ENCODE peak calls at places on chromosome 5, in eight cellular contexts. One of them, this sample, is unnamed.

GRCh38 chr5:137344723-137345322 is 154.3 kb downstream of the SPOCK1 start:
- DNase-seq in CD4-positive, alpha-beta T cell: no peak
- DNase-seq in ovary: no peak
- DNase-seq in right atrium auricular region: peak; percentile 62
- DNase-seq in foreskin keratinocyte: no peak
- DNase-seq in upper lobe of right lung: no peak
- DNase-seq in CD8-positive, alpha-beta T cell: no peak
- DNase-seq in HL-60: peak; percentile 1
- DNase-seq in this sample: peak; percentile 29

GRCh38 chr5:128519830-128520229 is 18.2 kb downstream of the FBN2 start:
- DNase-seq in upper lobe of right lung: no peak
- DNase-seq in right atrium auricular region: no peak
- DNase-seq in CD4-positive, alpha-beta T cell: no peak
- DNase-seq in ovary: no peak
- DNase-seq in HL-60: no peak
- DNase-seq in CD8-positive, alpha-beta T cell: no peak
- DNase-seq in foreskin keratinocyte: no peak
- DNase-seq in this sample: no peak

GRCh38 chr5:147245381-147246055 is 10.7 kb downstream of the STK32A start:
- DNase-seq in CD4-positive, alpha-beta T cell: no peak
- DNase-seq in upper lobe of right lung: no peak
- DNase-seq in CD8-positive, alpha-beta T cell: no peak
- DNase-seq in HL-60: no peak
- DNase-seq in foreskin keratinocyte: no peak
- DNase-seq in ovary: no peak
- DNase-seq in right atrium auricular region: no peak
- DNase-seq in this sample: no peak

GRCh38 chr5:4584982-4585381 is 555.1 kb upstream of the ADAMTS16 start:
- DNase-seq in CD4-positive, alpha-beta T cell: no peak
- DNase-seq in upper lobe of right lung: no peak
- DNase-seq in ovary: no peak
- DNase-seq in HL-60: no peak
- DNase-seq in CD8-positive, alpha-beta T cell: no peak
- DNase-seq in foreskin keratinocyte: peak; percentile 80
- DNase-seq in right atrium auricular region: no peak
- DNase-seq in this sample: peak; percentile 45

GRCh38 chr5:109563692-109564091 is 126.0 kb upstream of the MAN2A1 start:
- DNase-seq in HL-60: peak; percentile 1
- DNase-seq in foreskin keratinocyte: no peak
- DNase-seq in ovary: no peak
- DNase-seq in CD4-positive, alpha-beta T cell: no peak
- DNase-seq in CD8-positive, alpha-beta T cell: no peak
- DNase-seq in upper lobe of right lung: no peak
- DNase-seq in right atrium auricular region: no peak
- DNase-seq in this sample: no peak

GRCh38 chr5:32357678-32358077 is 44.9 kb upstream of the MTMR12 start:
- DNase-seq in CD8-positive, alpha-beta T cell: no peak
- DNase-seq in right atrium auricular region: no peak
- DNase-seq in HL-60: no peak
- DNase-seq in ovary: no peak
- DNase-seq in CD4-positive, alpha-beta T cell: no peak
- DNase-seq in foreskin keratinocyte: no peak
- DNase-seq in upper lobe of right lung: no peak
- DNase-seq in this sample: no peak

GRCh38 chr5:101045689-101046088 is 142.6 kb upstream of the ST8SIA4 start:
- DNase-seq in right atrium auricular region: no peak
- DNase-seq in CD8-positive, alpha-beta T cell: no peak
- DNase-seq in ovary: no peak
- DNase-seq in HL-60: no peak
- DNase-seq in foreskin keratinocyte: no peak
- DNase-seq in upper lobe of right lung: no peak
- DNase-seq in CD4-positive, alpha-beta T cell: no peak
- DNase-seq in this sample: no peak

GRCh38 chr5:123722451-123722850 is 210.5 kb downstream of the CSNK1G3 start:
- DNase-seq in CD4-positive, alpha-beta T cell: no peak
- DNase-seq in right atrium auricular region: no peak
- DNase-seq in ovary: no peak
- DNase-seq in HL-60: no peak
- DNase-seq in upper lobe of right lung: no peak
- DNase-seq in foreskin keratinocyte: no peak
- DNase-seq in CD8-positive, alpha-beta T cell: no peak
- DNase-seq in this sample: no peak

GRCh38 chr5:40882291-40882690 is 27.0 kb upstream of the C7 start:
- DNase-seq in HL-60: no peak
- DNase-seq in ovary: no peak
- DNase-seq in foreskin keratinocyte: no peak
- DNase-seq in CD8-positive, alpha-beta T cell: no peak
- DNase-seq in right atrium auricular region: no peak
- DNase-seq in CD4-positive, alpha-beta T cell: no peak
- DNase-seq in upper lobe of right lung: no peak
- DNase-seq in this sample: no peak

GRCh38 chr5:163408311-163408923 is 29.0 kb upstream of the CCNG1 start:
- DNase-seq in foreskin keratinocyte: peak; percentile 16
- DNase-seq in ovary: peak; percentile 71
- DNase-seq in CD4-positive, alpha-beta T cell: peak; percentile 48
- DNase-seq in CD8-positive, alpha-beta T cell: peak; percentile 40
- DNase-seq in right atrium auricular region: peak; percentile 63
- DNase-seq in HL-60: peak; percentile 53
- DNase-seq in upper lobe of right lung: no peak
- DNase-seq in this sample: peak; percentile 80

DNA sequence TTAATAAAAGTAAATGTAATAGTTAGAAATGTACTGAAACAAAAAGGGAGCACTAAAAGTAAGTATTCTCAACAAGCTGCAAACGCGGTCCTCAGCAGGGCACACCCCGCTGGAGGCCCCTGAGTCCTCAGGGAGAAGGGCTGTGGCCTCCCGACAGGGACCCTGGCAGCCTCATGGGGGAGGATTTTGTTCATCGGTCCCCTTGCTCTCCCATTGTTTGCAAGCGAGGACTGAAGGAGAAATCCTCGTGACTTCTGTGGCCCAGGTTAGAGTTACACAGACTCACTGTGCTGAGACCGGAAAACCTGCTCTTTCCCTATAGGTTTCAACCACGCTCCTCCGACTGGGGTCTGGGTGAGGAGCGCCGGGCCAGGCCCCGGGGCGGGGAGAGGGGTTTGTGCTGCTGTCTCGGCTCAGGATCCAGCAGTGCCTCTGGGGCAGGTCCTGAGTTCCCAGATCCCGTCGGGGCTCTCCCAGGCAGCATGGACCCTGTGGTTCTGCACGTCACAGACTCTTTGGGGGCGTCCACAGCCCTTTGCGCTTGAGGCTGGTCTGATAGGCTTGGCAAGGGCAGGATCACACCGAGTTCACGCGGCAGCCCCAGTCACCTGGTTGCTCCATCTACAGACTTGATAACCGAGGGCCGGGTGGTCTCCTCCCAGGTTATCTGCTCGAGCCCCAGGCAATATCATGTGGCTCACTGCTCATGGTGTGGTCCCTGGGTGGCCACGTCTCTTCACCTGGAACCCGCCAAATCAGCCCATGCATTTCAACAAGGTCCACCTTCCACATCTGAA is 38.8 kb downstream of the MRPL36 start:
- DNase-seq in upper lobe of right lung: no peak
- DNase-seq in CD4-positive, alpha-beta T cell: no peak
- DNase-seq in HL-60: no peak
- DNase-seq in foreskin keratinocyte: no peak
- DNase-seq in right atrium auricular region: no peak
- DNase-seq in CD8-positive, alpha-beta T cell: no peak
- DNase-seq in ovary: peak; percentile 6
- DNase-seq in this sample: no peak
- TF ChIP-seq CTCF in upper lobe of right lung: no peak
- TF ChIP-seq CTCF in CD4-positive, alpha-beta T cell: no peak
- TF ChIP-seq CTCF in HL-60: no peak
- TF ChIP-seq CTCF in foreskin keratinocyte: no peak
- TF ChIP-seq CTCF in right atrium auricular region: no peak
- TF ChIP-seq CTCF in CD8-positive, alpha-beta T cell: no peak
- TF ChIP-seq CTCF in ovary: no peak
- TF ChIP-seq CTCF in this sample: no peak

GRCh38 chr5:139711067-139711851 is 63.1 kb downstream of the CXXC5 start:
- DNase-seq in CD8-positive, alpha-beta T cell: peak; percentile 32
- DNase-seq in HL-60: no peak
- DNase-seq in CD4-positive, alpha-beta T cell: peak; percentile 43
- DNase-seq in foreskin keratinocyte: no peak
- DNase-seq in ovary: no peak
- DNase-seq in right atrium auricular region: no peak
- DNase-seq in upper lobe of right lung: no peak
- DNase-seq in this sample: peak; percentile 61
- H3K27ac ChIP-seq in CD8-positive, alpha-beta T cell: peak overlapping the region; percentile 66
- H3K27ac ChIP-seq in HL-60: no peak overlapping the region
- H3K27ac ChIP-seq in CD4-positive, alpha-beta T cell: no peak overlapping the region
- H3K27ac ChIP-seq in foreskin keratinocyte: no peak overlapping the region
- H3K27ac ChIP-seq in ovary: no peak overlapping the region
- H3K27ac ChIP-seq in right atrium auricular region: peak overlapping the region; percentile 63
- H3K27ac ChIP-seq in upper lobe of right lung: no peak overlapping the region
- H3K27ac ChIP-seq in this sample: no peak overlapping the region

GRCh38 chr5:96901384-96901783 is 25.1 kb downstream of the ERAP2 start:
- DNase-seq in CD4-positive, alpha-beta T cell: no peak
- DNase-seq in foreskin keratinocyte: no peak
- DNase-seq in right atrium auricular region: no peak
- DNase-seq in upper lobe of right lung: no peak
- DNase-seq in CD8-positive, alpha-beta T cell: no peak
- DNase-seq in ovary: no peak
- DNase-seq in HL-60: no peak
- DNase-seq in this sample: no peak
- TF ChIP-seq CTCF in CD4-positive, alpha-beta T cell: no peak
- TF ChIP-seq CTCF in foreskin keratinocyte: peak; percentile 22
- TF ChIP-seq CTCF in right atrium auricular region: no peak
- TF ChIP-seq CTCF in upper lobe of right lung: no peak
- TF ChIP-seq CTCF in CD8-positive, alpha-beta T cell: no peak
- TF ChIP-seq CTCF in ovary: no peak
- TF ChIP-seq CTCF in HL-60: no peak
- TF ChIP-seq CTCF in this sample: no peak

GRCh38 chr5:139765040-139765408 is 30.6 kb upstream of the PSD2 start:
- DNase-seq in right atrium auricular region: no peak
- DNase-seq in CD8-positive, alpha-beta T cell: no peak
- DNase-seq in CD4-positive, alpha-beta T cell: no peak
- DNase-seq in ovary: no peak
- DNase-seq in foreskin keratinocyte: no peak
- DNase-seq in upper lobe of right lung: no peak
- DNase-seq in HL-60: no peak
- DNase-seq in this sample: no peak

GRCh38 chr5:139762624-139763170 is 32.9 kb upstream of the PSD2 start:
- DNase-seq in HL-60: no peak
- DNase-seq in right atrium auricular region: no peak
- DNase-seq in CD8-positive, alpha-beta T cell: no peak
- DNase-seq in ovary: no peak
- DNase-seq in foreskin keratinocyte: no peak
- DNase-seq in CD4-positive, alpha-beta T cell: no peak
- DNase-seq in upper lobe of right lung: no peak
- DNase-seq in this sample: no peak

GRCh38 chr5:139765409-139766217 is 30.0 kb upstream of the PSD2 start:
- DNase-seq in foreskin keratinocyte: no peak
- DNase-seq in CD4-positive, alpha-beta T cell: peak; percentile 85
- DNase-seq in HL-60: peak; percentile 50
- DNase-seq in upper lobe of right lung: peak; percentile 92
- DNase-seq in ovary: peak; percentile 75
- DNase-seq in right atrium auricular region: no peak
- DNase-seq in CD8-positive, alpha-beta T cell: peak; percentile 77
- DNase-seq in this sample: peak; percentile 87

GRCh38 chr5:139763584-139764249 is 31.9 kb upstream of the PSD2 start:
- DNase-seq in upper lobe of right lung: no peak
- DNase-seq in CD4-positive, alpha-beta T cell: no peak
- DNase-seq in right atrium auricular region: no peak
- DNase-seq in foreskin keratinocyte: no peak
- DNase-seq in HL-60: no peak
- DNase-seq in CD8-positive, alpha-beta T cell: no peak
- DNase-seq in ovary: no peak
- DNase-seq in this sample: no peak

DNA sequence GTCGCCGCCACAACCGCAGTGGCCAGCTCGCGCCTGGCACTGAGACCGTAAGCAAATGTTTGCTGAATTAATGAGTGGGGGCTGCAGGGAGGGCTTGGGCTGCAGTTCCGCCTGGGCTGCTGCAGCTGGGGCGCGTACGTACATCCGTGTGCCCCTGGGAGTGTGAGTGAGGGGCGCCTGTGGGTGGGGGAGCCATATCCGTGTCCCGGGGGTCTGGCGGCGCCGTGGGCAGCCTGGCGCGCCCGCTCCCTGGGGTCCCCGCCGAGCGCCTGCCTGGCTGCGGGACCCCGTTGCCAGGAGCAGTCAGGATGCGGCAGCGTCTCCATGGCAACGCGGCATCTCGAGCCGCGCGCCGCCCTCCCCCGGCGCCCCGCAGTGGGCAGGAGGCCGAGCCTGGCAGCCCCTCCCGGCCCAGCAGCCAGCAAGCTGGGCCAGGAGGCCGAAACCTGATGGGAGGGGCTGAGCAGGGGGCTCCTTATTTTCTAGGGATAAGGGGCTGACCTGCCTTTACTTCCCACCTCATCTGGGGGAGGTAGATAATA is 31.3 kb upstream of the PSD2 start:
- DNase-seq in upper lobe of right lung: no peak
- DNase-seq in foreskin keratinocyte: no peak
- DNase-seq in CD8-positive, alpha-beta T cell: no peak
- DNase-seq in HL-60: no peak
- DNase-seq in right atrium auricular region: no peak
- DNase-seq in CD4-positive, alpha-beta T cell: no peak
- DNase-seq in ovary: no peak
- DNase-seq in this sample: no peak
- H3K27ac ChIP-seq in upper lobe of right lung: no peak overlapping the region
- H3K27ac ChIP-seq in foreskin keratinocyte: no peak overlapping the region
- H3K27ac ChIP-seq in CD8-positive, alpha-beta T cell: no peak overlapping the region
- H3K27ac ChIP-seq in HL-60: no peak overlapping the region
- H3K27ac ChIP-seq in right atrium auricular region: no peak overlapping the region
- H3K27ac ChIP-seq in CD4-positive, alpha-beta T cell: no peak overlapping the region
- H3K27ac ChIP-seq in ovary: no peak overlapping the region
- H3K27ac ChIP-seq in this sample: no peak overlapping the region

DNA sequence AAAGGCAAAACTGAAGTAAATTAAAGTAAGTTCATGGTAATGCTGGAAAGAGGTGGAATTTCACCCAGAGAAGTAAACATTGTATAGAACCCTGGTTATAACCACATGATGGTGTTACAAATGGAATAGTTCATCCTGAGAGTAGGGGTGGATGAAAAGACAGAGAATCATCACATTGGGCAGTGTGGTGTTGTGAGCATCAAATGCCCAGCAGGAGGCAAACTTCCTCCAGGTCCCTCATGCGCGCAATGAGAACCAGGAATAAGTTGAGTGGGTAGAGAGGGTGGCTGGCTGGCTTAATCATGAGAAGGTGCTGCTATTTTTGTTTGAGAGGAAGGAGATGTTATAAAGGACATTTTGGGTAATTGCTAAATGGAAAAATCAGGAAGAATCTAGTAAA is 163.3 kb upstream of the HMHB1 start:
- DNase-seq in upper lobe of right lung: no peak
- DNase-seq in CD4-positive, alpha-beta T cell: no peak
- DNase-seq in CD8-positive, alpha-beta T cell: no peak
- DNase-seq in foreskin keratinocyte: no peak
- DNase-seq in HL-60: peak; percentile 2
- DNase-seq in right atrium auricular region: no peak
- DNase-seq in ovary: no peak
- DNase-seq in this sample: no peak
- TF ChIP-seq CTCF in upper lobe of right lung: peak; percentile 44
- TF ChIP-seq CTCF in CD4-positive, alpha-beta T cell: no peak
- TF ChIP-seq CTCF in CD8-positive, alpha-beta T cell: no peak
- TF ChIP-seq CTCF in foreskin keratinocyte: peak; percentile 50
- TF ChIP-seq CTCF in HL-60: no peak
- TF ChIP-seq CTCF in right atrium auricular region: no peak
- TF ChIP-seq CTCF in ovary: no peak
- TF ChIP-seq CTCF in this sample: no peak

GRCh38 chr5:177432143-177432904 is 5.8 kb downstream of the GRK6 start:
- DNase-seq in HL-60: no peak
- DNase-seq in CD4-positive, alpha-beta T cell: no peak
- DNase-seq in ovary: no peak
- DNase-seq in CD8-positive, alpha-beta T cell: no peak
- DNase-seq in foreskin keratinocyte: no peak
- DNase-seq in upper lobe of right lung: no peak
- DNase-seq in right atrium auricular region: no peak
- DNase-seq in this sample: no peak
- H3K27ac ChIP-seq in HL-60: peak overlapping the region; percentile 98
- H3K27ac ChIP-seq in CD4-positive, alpha-beta T cell: peak overlapping the region; percentile 92
- H3K27ac ChIP-seq in ovary: no peak overlapping the region
- H3K27ac ChIP-seq in CD8-positive, alpha-beta T cell: peak overlapping the region; percentile 69
- H3K27ac ChIP-seq in foreskin keratinocyte: no peak overlapping the region
- H3K27ac ChIP-seq in upper lobe of right lung: peak overlapping the region; percentile 47
- H3K27ac ChIP-seq in right atrium auricular region: no peak overlapping the region
- H3K27ac ChIP-seq in this sample: peak overlapping the region; percentile 94